ENCODE peak calls at places on chromosomes 3 and 15, in seven cellular contexts. One of them, this sample, is unnamed.

GRCh38 chr15:58746174-58746573 is 3.3 kb downstream of the ADAM10 start:
- DNase-seq in GM23338: no peak
- DNase-seq in HCT116: no peak
- DNase-seq in MM.1S: no peak
- DNase-seq in OCI-LY7: no peak
- DNase-seq in hepatocyte: no peak
- DNase-seq in GM23248: no peak
- DNase-seq in this sample: no peak

GRCh38 chr3:71784914-71785593 is at the start of gene PROK2:
- DNase-seq in GM23338: peak
- DNase-seq in HCT116: no peak
- DNase-seq in MM.1S: no peak
- DNase-seq in OCI-LY7: no peak
- DNase-seq in hepatocyte: peak
- DNase-seq in GM23248: peak
- DNase-seq in this sample: peak

GRCh38 chr3:159763466-159764210 is 225.0 kb upstream of the IL12A start:
- DNase-seq in GM23338: peak
- DNase-seq in HCT116: peak
- DNase-seq in MM.1S: peak
- DNase-seq in OCI-LY7: no peak
- DNase-seq in hepatocyte: peak
- DNase-seq in GM23248: peak
- DNase-seq in this sample: peak

GRCh38 chr15:45399381-45400212 is 21.3 kb upstream of the GATM start:
- DNase-seq in GM23338: peak
- DNase-seq in HCT116: peak
- DNase-seq in MM.1S: peak
- DNase-seq in OCI-LY7: peak
- DNase-seq in hepatocyte: peak
- DNase-seq in GM23248: peak
- DNase-seq in this sample: peak

GRCh38 chr15:70023064-70023768 is 74.5 kb downstream of the TLE3 start:
- DNase-seq in GM23338: no peak
- DNase-seq in HCT116: peak
- DNase-seq in MM.1S: peak
- DNase-seq in OCI-LY7: peak
- DNase-seq in hepatocyte: peak
- DNase-seq in GM23248: peak
- DNase-seq in this sample: no peak

GRCh38 chr3:186909078-186909853 is 21.1 kb upstream of the ST6GAL1 start:
- DNase-seq in GM23338: peak
- DNase-seq in HCT116: no peak
- DNase-seq in MM.1S: peak
- DNase-seq in OCI-LY7: peak
- DNase-seq in hepatocyte: no peak
- DNase-seq in GM23248: no peak
- DNase-seq in this sample: no peak

GRCh38 chr3:161859870-161860450 is 363.4 kb downstream of the OTOL1 start:
- DNase-seq in GM23338: peak
- DNase-seq in HCT116: no peak
- DNase-seq in MM.1S: no peak
- DNase-seq in OCI-LY7: no peak
- DNase-seq in hepatocyte: no peak
- DNase-seq in GM23248: no peak
- DNase-seq in this sample: no peak

GRCh38 chr3:63478962-63479660 is 173.4 kb upstream of the SNTN start:
- DNase-seq in GM23338: no peak
- DNase-seq in HCT116: no peak
- DNase-seq in MM.1S: no peak
- DNase-seq in OCI-LY7: no peak
- DNase-seq in hepatocyte: no peak
- DNase-seq in GM23248: peak
- DNase-seq in this sample: no peak

GRCh38 chr3:192957441-192957951 is 39.8 kb upstream of the MB21D2 start:
- DNase-seq in GM23338: no peak
- DNase-seq in HCT116: no peak
- DNase-seq in MM.1S: no peak
- DNase-seq in OCI-LY7: no peak
- DNase-seq in hepatocyte: peak
- DNase-seq in GM23248: peak
- DNase-seq in this sample: no peak

GRCh38 chr3:86969500-86970189 is 21.3 kb downstream of the VGLL3 start:
- DNase-seq in GM23338: peak
- DNase-seq in HCT116: peak
- DNase-seq in MM.1S: peak
- DNase-seq in OCI-LY7: peak
- DNase-seq in hepatocyte: no peak
- DNase-seq in GM23248: peak
- DNase-seq in this sample: peak

GRCh38 chr15:60557157-60557556 is 78.2 kb upstream of the ICE2 start:
- DNase-seq in GM23338: no peak
- DNase-seq in HCT116: no peak
- DNase-seq in MM.1S: no peak
- DNase-seq in OCI-LY7: no peak
- DNase-seq in hepatocyte: no peak
- DNase-seq in GM23248: no peak
- DNase-seq in this sample: no peak

GRCh38 chr3:19364150-19364549 is 215.8 kb downstream of the KCNH8 start:
- DNase-seq in GM23338: no peak
- DNase-seq in HCT116: no peak
- DNase-seq in MM.1S: no peak
- DNase-seq in OCI-LY7: no peak
- DNase-seq in hepatocyte: peak
- DNase-seq in GM23248: no peak
- DNase-seq in this sample: no peak

GRCh38 chr3:9074079-9074478 is 110.8 kb upstream of the RAD18 start:
- DNase-seq in GM23338: no peak
- DNase-seq in HCT116: no peak
- DNase-seq in MM.1S: no peak
- DNase-seq in OCI-LY7: no peak
- DNase-seq in hepatocyte: no peak
- DNase-seq in GM23248: peak
- DNase-seq in this sample: no peak
- TF ChIP-seq EZH2phosphoT487 in GM23338: no peak
- TF ChIP-seq EZH2phosphoT487 in HCT116: no peak
- TF ChIP-seq EZH2phosphoT487 in MM.1S: no peak
- TF ChIP-seq EZH2phosphoT487 in OCI-LY7: no peak
- TF ChIP-seq EZH2phosphoT487 in hepatocyte: no peak
- TF ChIP-seq EZH2phosphoT487 in GM23248: no peak
- TF ChIP-seq EZH2phosphoT487 in this sample: no peak

DNA sequence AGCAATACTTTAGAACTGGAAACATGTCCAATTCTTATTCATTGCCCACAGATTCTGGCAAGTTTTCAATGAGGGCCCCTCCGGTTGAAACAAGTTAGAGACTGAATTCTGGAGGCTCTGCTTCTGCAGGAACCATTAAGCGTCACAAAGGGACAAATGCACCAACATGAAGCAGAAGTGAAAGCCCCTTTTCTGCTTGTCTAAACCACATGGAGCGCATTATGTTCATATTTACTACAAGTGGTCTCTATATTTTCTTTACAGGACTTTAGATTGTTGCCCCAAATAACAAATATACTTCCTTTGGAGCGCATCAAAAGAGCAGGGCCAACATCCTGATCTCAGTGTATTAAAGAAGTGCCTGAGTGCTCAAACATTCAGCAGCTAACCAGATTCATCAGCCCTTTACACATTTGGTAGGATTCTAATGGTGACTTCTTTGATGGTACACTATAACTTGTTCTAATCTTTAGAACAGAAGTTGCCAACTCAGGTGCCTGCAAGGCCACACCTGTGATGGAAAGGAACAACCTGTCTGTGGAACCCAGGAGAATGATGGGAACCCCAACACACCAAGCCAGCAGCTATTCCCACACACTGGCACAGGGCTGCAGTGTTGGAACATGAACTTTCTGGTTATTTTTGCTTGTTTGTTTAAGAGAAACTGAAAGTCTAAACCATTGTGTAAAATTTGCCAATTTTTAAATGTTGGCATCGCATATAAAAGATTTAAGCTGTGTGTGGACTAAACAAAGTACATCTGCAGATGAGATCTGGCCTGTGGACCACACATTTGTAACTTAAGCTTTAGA is 243.2 kb downstream of the SLC9A9 start:
- DNase-seq in GM23338: no peak
- DNase-seq in HCT116: no peak
- DNase-seq in MM.1S: no peak
- DNase-seq in OCI-LY7: no peak
- DNase-seq in hepatocyte: no peak
- DNase-seq in GM23248: no peak
- DNase-seq in this sample: no peak
- H2AFZ ChIP-seq in GM23338: no peak
- H2AFZ ChIP-seq in HCT116: no peak
- H2AFZ ChIP-seq in MM.1S: no peak
- H2AFZ ChIP-seq in OCI-LY7: no peak
- H2AFZ ChIP-seq in hepatocyte: no peak
- H2AFZ ChIP-seq in GM23248: no peak
- H2AFZ ChIP-seq in this sample: peak

GRCh38 chr15:33964665-33965040 is 3.6 kb upstream of the CHRM5 start:
- DNase-seq in GM23338: no peak
- DNase-seq in HCT116: no peak
- DNase-seq in MM.1S: no peak
- DNase-seq in OCI-LY7: no peak
- DNase-seq in hepatocyte: no peak
- DNase-seq in GM23248: peak
- DNase-seq in this sample: no peak
- TF ChIP-seq EZH2phosphoT487 in GM23338: no peak
- TF ChIP-seq EZH2phosphoT487 in HCT116: no peak
- TF ChIP-seq EZH2phosphoT487 in MM.1S: no peak
- TF ChIP-seq EZH2phosphoT487 in OCI-LY7: no peak
- TF ChIP-seq EZH2phosphoT487 in hepatocyte: no peak
- TF ChIP-seq EZH2phosphoT487 in GM23248: no peak
- TF ChIP-seq EZH2phosphoT487 in this sample: no peak

DNA sequence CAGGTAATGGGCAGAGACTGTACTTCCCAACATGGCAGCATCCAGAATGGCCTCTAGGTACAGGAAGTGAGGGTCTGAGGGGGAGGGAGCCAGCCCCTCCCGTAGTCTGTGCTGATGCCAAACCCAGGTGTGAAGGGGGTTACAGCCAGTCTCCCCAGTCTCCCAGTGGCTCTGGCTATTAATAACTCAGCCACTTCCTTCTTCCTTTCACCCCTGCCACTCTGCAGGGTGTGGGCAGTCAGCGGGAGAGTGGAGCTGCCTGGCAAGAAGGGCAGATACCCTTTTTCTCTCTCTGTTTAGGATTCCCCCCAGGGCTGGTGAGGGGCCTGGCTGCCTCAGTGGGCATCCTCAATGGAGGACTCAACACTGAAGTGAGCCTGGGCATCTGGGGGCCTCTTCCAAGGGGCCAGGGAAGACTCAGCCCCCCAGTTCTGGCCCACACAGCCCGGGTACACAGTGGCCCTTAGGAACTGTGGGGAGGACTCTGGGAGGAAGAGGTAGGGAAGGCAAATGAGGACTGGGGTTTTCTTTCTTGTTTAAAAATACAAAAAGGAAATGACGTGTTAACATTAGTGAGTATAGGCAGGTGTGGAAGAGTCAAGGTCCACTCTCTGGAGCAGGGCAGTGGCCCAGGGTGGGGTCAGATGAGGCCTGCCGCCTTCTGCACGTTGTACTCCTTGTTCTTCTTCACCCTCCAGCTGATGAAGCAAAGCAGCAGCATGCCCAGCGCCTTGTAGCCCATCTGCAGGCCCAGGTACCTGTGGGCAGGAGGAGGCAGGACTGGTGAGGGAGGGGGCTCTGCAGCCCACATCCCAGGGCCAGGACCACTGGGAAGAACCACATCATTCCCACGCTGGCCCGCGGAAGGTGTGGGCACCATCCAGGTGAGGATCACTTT is 38.6 kb upstream of the RAB6B start:
- DNase-seq in GM23338: no peak
- DNase-seq in HCT116: no peak
- DNase-seq in MM.1S: no peak
- DNase-seq in OCI-LY7: no peak
- DNase-seq in hepatocyte: peak
- DNase-seq in GM23248: no peak
- DNase-seq in this sample: no peak
- H2AFZ ChIP-seq in GM23338: no peak
- H2AFZ ChIP-seq in HCT116: no peak
- H2AFZ ChIP-seq in MM.1S: no peak
- H2AFZ ChIP-seq in OCI-LY7: no peak
- H2AFZ ChIP-seq in hepatocyte: no peak
- H2AFZ ChIP-seq in GM23248: no peak
- H2AFZ ChIP-seq in this sample: no peak

GRCh38 chr15:55900019-55900418 is 93.4 kb downstream of the NEDD4 start:
- DNase-seq in GM23338: no peak
- DNase-seq in HCT116: no peak
- DNase-seq in MM.1S: no peak
- DNase-seq in OCI-LY7: no peak
- DNase-seq in hepatocyte: no peak
- DNase-seq in GM23248: no peak
- DNase-seq in this sample: no peak

GRCh38 chr15:55893852-55894251 is 99.6 kb downstream of the NEDD4 start:
- DNase-seq in GM23338: no peak
- DNase-seq in HCT116: no peak
- DNase-seq in MM.1S: no peak
- DNase-seq in OCI-LY7: no peak
- DNase-seq in hepatocyte: no peak
- DNase-seq in GM23248: no peak
- DNase-seq in this sample: no peak

GRCh38 chr15:55899537-55899936 is 93.9 kb downstream of the NEDD4 start:
- DNase-seq in GM23338: no peak
- DNase-seq in HCT116: no peak
- DNase-seq in MM.1S: no peak
- DNase-seq in OCI-LY7: no peak
- DNase-seq in hepatocyte: no peak
- DNase-seq in GM23248: no peak
- DNase-seq in this sample: no peak

GRCh38 chr15:55894406-55894965 is 98.9 kb downstream of the NEDD4 start:
- DNase-seq in GM23338: no peak
- DNase-seq in HCT116: no peak
- DNase-seq in MM.1S: no peak
- DNase-seq in OCI-LY7: no peak
- DNase-seq in hepatocyte: no peak
- DNase-seq in GM23248: no peak
- DNase-seq in this sample: no peak

DNA sequence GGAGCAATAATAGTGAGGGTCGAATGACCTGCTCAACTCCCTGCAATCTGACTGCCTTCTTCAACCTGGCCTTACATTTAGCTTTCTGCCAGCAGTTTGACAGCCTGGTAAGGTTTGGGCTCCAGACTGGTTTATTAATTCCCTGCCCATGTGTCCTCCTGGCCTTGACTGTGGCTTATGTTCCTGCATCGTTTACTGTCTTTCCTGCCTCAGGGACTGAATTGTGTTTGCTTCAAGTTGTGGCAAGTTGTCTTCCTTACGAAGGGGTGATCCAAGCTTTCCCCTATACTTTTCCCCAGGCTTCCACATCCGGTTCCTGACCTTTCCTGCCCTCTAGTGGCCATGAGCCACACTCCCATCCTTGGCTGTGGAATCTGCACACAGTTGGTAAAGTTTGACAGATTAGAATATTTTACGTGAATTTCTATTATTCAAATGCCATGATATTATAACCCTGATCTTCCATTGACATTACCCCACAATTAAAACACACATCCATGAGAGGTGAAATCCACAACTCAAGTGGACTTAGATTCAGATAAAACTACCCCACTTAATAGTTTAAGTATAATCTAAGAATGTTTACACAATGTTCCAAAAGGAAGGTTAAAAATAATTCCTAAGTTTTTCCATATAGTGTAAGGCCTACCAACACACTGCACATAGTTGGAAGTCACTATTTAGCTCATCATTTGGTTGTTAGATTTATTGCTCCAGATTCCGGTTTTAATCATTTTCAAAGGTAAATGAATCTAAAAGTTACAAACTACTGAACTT is 95.7 kb downstream of the NEDD4 start:
- DNase-seq in GM23338: peak
- DNase-seq in HCT116: no peak
- DNase-seq in MM.1S: no peak
- DNase-seq in OCI-LY7: peak
- DNase-seq in hepatocyte: peak
- DNase-seq in GM23248: peak
- DNase-seq in this sample: peak
- TF ChIP-seq EZH2phosphoT487 in GM23338: no peak
- TF ChIP-seq EZH2phosphoT487 in HCT116: no peak
- TF ChIP-seq EZH2phosphoT487 in MM.1S: no peak
- TF ChIP-seq EZH2phosphoT487 in OCI-LY7: no peak
- TF ChIP-seq EZH2phosphoT487 in hepatocyte: no peak
- TF ChIP-seq EZH2phosphoT487 in GM23248: no peak
- TF ChIP-seq EZH2phosphoT487 in this sample: no peak

This sample was measured in neural progenitor cell.